ENCODE peak calls at places on chromosomes 16 and 17, in four cellular contexts. H is NCI-H1092, X is nucleus accumbens, F is heart right ventricle. N is an unnamed sample.

GRCh38 chr16:29745853-29746345 is at the start of gene C16orf54:
- DNase-seq in H (no peak), X (no peak), F (peak; percentile 58), N (no peak)

GRCh38 chr17:34721326-34721725 is 141.9 kb downstream of the TMEM132E start:
- DNase-seq in H (no peak), X (no peak), F (no peak), N (no peak)

GRCh38 chr16:3607161-3607560 is 4.2 kb downstream of the SLX4 start:
- DNase-seq in H (no peak), X (no peak), F (no peak), N (no peak)

GRCh38 chr16:89070590-89070989 is 23.1 kb upstream of the ACSF3 start:
- DNase-seq in H (no peak), X (no peak), F (no peak), N (no peak)

GRCh38 chr16:55250641-55251550 is 73.1 kb upstream of the IRX6 start:
- DNase-seq in H (no peak), X (no peak), F (no peak), N (no peak)

GRCh38 chr17:67891481-67892119 is 66.3 kb downstream of the BPTF start:
- DNase-seq in H (no peak), X (no peak), F (no peak), N (no peak)

GRCh38 chr17:81009124-81009523 is 17.5 kb downstream of the CHMP6 start:
- DNase-seq in H (no peak), X (no peak), F (no peak), N (no peak)

GRCh38 chr16:70380205-70380918 is 33.7 kb downstream of the DDX19A start:
- DNase-seq in H (no peak), X (peak; percentile 47), F (peak; percentile 23), N (no peak)

GRCh38 chr16:31333686-31334649 is 21.0 kb upstream of the ITGAX start:
- DNase-seq in H (no peak), X (no peak), F (no peak), N (no peak)

GRCh38 chr17:32671891-32672290 is 185.1 kb downstream of the CDK5R1 start:
- DNase-seq in H (no peak), X (no peak), F (peak; percentile 32), N (no peak)

GRCh38 chr17:44922746-44923470 is 7.6 kb upstream of the GFAP start:
- DNase-seq in H (no peak), X (no peak), F (no peak), N (no peak)

GRCh38 chr17:67050476-67051154 is 6.3 kb downstream of the CACNG1 start:
- DNase-seq in H (no peak), X (no peak), F (no peak), N (no peak)

GRCh38 chr17:61444831-61445230 is 7.4 kb upstream of the TBX4 start:
- DNase-seq in H (no peak), X (no peak), F (no peak), N (no peak)

GRCh38 chr17:3032258-3033247 is 30.9 kb downstream of the OR1D5 start:
- DNase-seq in H (no peak), X (no peak), F (no peak), N (no peak)

GRCh38 chr17:15379659-15380058 is 38.3 kb upstream of the TEKT3 start:
- DNase-seq in H (no peak), X (no peak), F (no peak), N (no peak)

N was measured in NCI-H2081 treated with DMSO at 0.1 percent for 48 hours.